ENCODE peak calls at places on chromosomes 2 and 18, in six cellular contexts. One of them, this sample, is unnamed.
A peak's percentile ranks its signal among the peaks of the same experiment; 100 is the strongest.

GRCh38 chr2:222424729-222425671 is 657 bp downstream of the SGPP2 start:
- DNase-seq in MM.1S: peak; percentile 14
- DNase-seq in Calu3: peak; percentile 46
- DNase-seq in occipital lobe: peak; percentile 33
- DNase-seq in ELR: no peak
- DNase-seq in activated CD4-positive, alpha-beta T cell treated with anti-CD3 and anti-CD28 coated beads, Interleukin-2, amount 10 ng/mL, durations not matched to agents 24 days and 14 days: peak; percentile 76
- DNase-seq in this sample: no peak

GRCh38 chr2:239328306-239329191 is 72.3 kb downstream of the HDAC4 start:
- DNase-seq in MM.1S: no peak
- DNase-seq in Calu3: no peak
- DNase-seq in occipital lobe: no peak
- DNase-seq in ELR: no peak
- DNase-seq in activated CD4-positive, alpha-beta T cell treated with anti-CD3 and anti-CD28 coated beads, Interleukin-2, amount 10 ng/mL, durations not matched to agents 24 days and 14 days: no peak
- DNase-seq in this sample: no peak

GRCh38 chr2:241223211-241224067 is 35.0 kb downstream of the ANO7 start:
- DNase-seq in MM.1S: no peak
- DNase-seq in Calu3: no peak
- DNase-seq in occipital lobe: no peak
- DNase-seq in ELR: peak; percentile 49
- DNase-seq in activated CD4-positive, alpha-beta T cell treated with anti-CD3 and anti-CD28 coated beads, Interleukin-2, amount 10 ng/mL, durations not matched to agents 24 days and 14 days: no peak
- DNase-seq in this sample: no peak

GRCh38 chr2:138058427-138058826 is 94.2 kb downstream of the HNMT start:
- DNase-seq in MM.1S: no peak
- DNase-seq in Calu3: no peak
- DNase-seq in occipital lobe: no peak
- DNase-seq in ELR: no peak
- DNase-seq in activated CD4-positive, alpha-beta T cell treated with anti-CD3 and anti-CD28 coated beads, Interleukin-2, amount 10 ng/mL, durations not matched to agents 24 days and 14 days: no peak
- DNase-seq in this sample: no peak

GRCh38 chr2:127901339-127902072 is 15.8 kb upstream of the AMMECR1L start:
- DNase-seq in MM.1S: no peak
- DNase-seq in Calu3: no peak
- DNase-seq in occipital lobe: no peak
- DNase-seq in ELR: no peak
- DNase-seq in activated CD4-positive, alpha-beta T cell treated with anti-CD3 and anti-CD28 coated beads, Interleukin-2, amount 10 ng/mL, durations not matched to agents 24 days and 14 days: no peak
- DNase-seq in this sample: no peak

GRCh38 chr2:134773372-134774073 is 54.7 kb upstream of the TMEM163 start:
- DNase-seq in MM.1S: peak; percentile 42
- DNase-seq in Calu3: no peak
- DNase-seq in occipital lobe: no peak
- DNase-seq in ELR: no peak
- DNase-seq in activated CD4-positive, alpha-beta T cell treated with anti-CD3 and anti-CD28 coated beads, Interleukin-2, amount 10 ng/mL, durations not matched to agents 24 days and 14 days: no peak
- DNase-seq in this sample: no peak

GRCh38 chr2:179486969-179487752 is 222.5 kb upstream of the SESTD1 start:
- DNase-seq in MM.1S: no peak
- DNase-seq in Calu3: no peak
- DNase-seq in occipital lobe: no peak
- DNase-seq in ELR: no peak
- DNase-seq in activated CD4-positive, alpha-beta T cell treated with anti-CD3 and anti-CD28 coated beads, Interleukin-2, amount 10 ng/mL, durations not matched to agents 24 days and 14 days: no peak
- DNase-seq in this sample: no peak

GRCh38 chr2:101406867-101407266 is 19.6 kb upstream of the CREG2 start:
- DNase-seq in MM.1S: no peak
- DNase-seq in Calu3: no peak
- DNase-seq in occipital lobe: no peak
- DNase-seq in ELR: peak; percentile 90
- DNase-seq in activated CD4-positive, alpha-beta T cell treated with anti-CD3 and anti-CD28 coated beads, Interleukin-2, amount 10 ng/mL, durations not matched to agents 24 days and 14 days: no peak
- DNase-seq in this sample: no peak

GRCh38 chr2:162073776-162074578 is at the start of gene DPP4:
- DNase-seq in MM.1S: peak; percentile 50
- DNase-seq in Calu3: peak; percentile 71
- DNase-seq in occipital lobe: no peak
- DNase-seq in ELR: peak; percentile 70
- DNase-seq in activated CD4-positive, alpha-beta T cell treated with anti-CD3 and anti-CD28 coated beads, Interleukin-2, amount 10 ng/mL, durations not matched to agents 24 days and 14 days: peak; percentile 89
- DNase-seq in this sample: no peak

GRCh38 chr2:24762518-24762917 is 30.7 kb downstream of the PTRHD1 start:
- DNase-seq in MM.1S: no peak
- DNase-seq in Calu3: no peak
- DNase-seq in occipital lobe: no peak
- DNase-seq in ELR: no peak
- DNase-seq in activated CD4-positive, alpha-beta T cell treated with anti-CD3 and anti-CD28 coated beads, Interleukin-2, amount 10 ng/mL, durations not matched to agents 24 days and 14 days: no peak
- DNase-seq in this sample: no peak

GRCh38 chr2:195961873-195962272 is 106.8 kb downstream of the DNAH7 start:
- DNase-seq in MM.1S: peak; percentile 66
- DNase-seq in Calu3: no peak
- DNase-seq in occipital lobe: no peak
- DNase-seq in ELR: no peak
- DNase-seq in activated CD4-positive, alpha-beta T cell treated with anti-CD3 and anti-CD28 coated beads, Interleukin-2, amount 10 ng/mL, durations not matched to agents 24 days and 14 days: no peak
- DNase-seq in this sample: no peak

GRCh38 chr2:127096718-127097470 is 10.1 kb downstream of the BIN1 start:
- DNase-seq in MM.1S: no peak
- DNase-seq in Calu3: no peak
- DNase-seq in occipital lobe: no peak
- DNase-seq in ELR: no peak
- DNase-seq in activated CD4-positive, alpha-beta T cell treated with anti-CD3 and anti-CD28 coated beads, Interleukin-2, amount 10 ng/mL, durations not matched to agents 24 days and 14 days: no peak
- DNase-seq in this sample: no peak

GRCh38 chr18:40852406-40852805 is 1102.6 kb upstream of the PIK3C3 start:
- DNase-seq in MM.1S: no peak
- DNase-seq in Calu3: no peak
- DNase-seq in occipital lobe: no peak
- DNase-seq in ELR: peak; percentile 21
- DNase-seq in activated CD4-positive, alpha-beta T cell treated with anti-CD3 and anti-CD28 coated beads, Interleukin-2, amount 10 ng/mL, durations not matched to agents 24 days and 14 days: no peak
- DNase-seq in this sample: no peak

GRCh38 chr2:30336978-30337841 is 105.9 kb downstream of the LBH start:
- DNase-seq in MM.1S: peak; percentile 94
- DNase-seq in Calu3: no peak
- DNase-seq in occipital lobe: no peak
- DNase-seq in ELR: no peak
- DNase-seq in activated CD4-positive, alpha-beta T cell treated with anti-CD3 and anti-CD28 coated beads, Interleukin-2, amount 10 ng/mL, durations not matched to agents 24 days and 14 days: peak; percentile 89
- DNase-seq in this sample: peak; percentile 64

GRCh38 chr18:60232541-60232940 is 140.0 kb downstream of the MC4R start:
- DNase-seq in MM.1S: no peak
- DNase-seq in Calu3: peak; percentile 3
- DNase-seq in occipital lobe: no peak
- DNase-seq in ELR: peak; percentile 78
- DNase-seq in activated CD4-positive, alpha-beta T cell treated with anti-CD3 and anti-CD28 coated beads, Interleukin-2, amount 10 ng/mL, durations not matched to agents 24 days and 14 days: no peak
- DNase-seq in this sample: no peak

GRCh38 chr2:101770672-101771071 is 73.2 kb downstream of the MAP4K4 start:
- DNase-seq in MM.1S: peak; percentile 43
- DNase-seq in Calu3: peak; percentile 51
- DNase-seq in occipital lobe: no peak
- DNase-seq in ELR: peak; percentile 73
- DNase-seq in activated CD4-positive, alpha-beta T cell treated with anti-CD3 and anti-CD28 coated beads, Interleukin-2, amount 10 ng/mL, durations not matched to agents 24 days and 14 days: no peak
- DNase-seq in this sample: peak; percentile 75

GRCh38 chr2:188773075-188773474 is 201.1 kb upstream of the COL3A1 start:
- DNase-seq in MM.1S: no peak
- DNase-seq in Calu3: no peak
- DNase-seq in occipital lobe: no peak
- DNase-seq in ELR: peak; percentile 52
- DNase-seq in activated CD4-positive, alpha-beta T cell treated with anti-CD3 and anti-CD28 coated beads, Interleukin-2, amount 10 ng/mL, durations not matched to agents 24 days and 14 days: no peak
- DNase-seq in this sample: no peak

GRCh38 chr18:11259421-11259820 is 110.1 kb upstream of the PIEZO2 start:
- DNase-seq in MM.1S: no peak
- DNase-seq in Calu3: no peak
- DNase-seq in occipital lobe: no peak
- DNase-seq in ELR: peak; percentile 8
- DNase-seq in activated CD4-positive, alpha-beta T cell treated with anti-CD3 and anti-CD28 coated beads, Interleukin-2, amount 10 ng/mL, durations not matched to agents 24 days and 14 days: no peak
- DNase-seq in this sample: no peak

GRCh38 chr2:170974304-170974993 is 45.4 kb downstream of the GORASP2 start:
- DNase-seq in MM.1S: peak; percentile 3
- DNase-seq in Calu3: peak; percentile 41
- DNase-seq in occipital lobe: peak; percentile 5
- DNase-seq in ELR: peak; percentile 43
- DNase-seq in activated CD4-positive, alpha-beta T cell treated with anti-CD3 and anti-CD28 coated beads, Interleukin-2, amount 10 ng/mL, durations not matched to agents 24 days and 14 days: no peak
- DNase-seq in this sample: no peak

GRCh38 chr2:178187861-178188260 is 6.5 kb upstream of the OSBPL6 start:
- DNase-seq in MM.1S: no peak
- DNase-seq in Calu3: no peak
- DNase-seq in occipital lobe: no peak
- DNase-seq in ELR: no peak
- DNase-seq in activated CD4-positive, alpha-beta T cell treated with anti-CD3 and anti-CD28 coated beads, Interleukin-2, amount 10 ng/mL, durations not matched to agents 24 days and 14 days: no peak
- DNase-seq in this sample: no peak

GRCh38 chr2:25699206-25699605 is 25.8 kb upstream of the DTNB start:
- DNase-seq in MM.1S: no peak
- DNase-seq in Calu3: no peak
- DNase-seq in occipital lobe: no peak
- DNase-seq in ELR: no peak
- DNase-seq in activated CD4-positive, alpha-beta T cell treated with anti-CD3 and anti-CD28 coated beads, Interleukin-2, amount 10 ng/mL, durations not matched to agents 24 days and 14 days: no peak
- DNase-seq in this sample: no peak

GRCh38 chr2:102020596-102021170 is 28.9 kb downstream of the IL1R2 start:
- DNase-seq in MM.1S: peak; percentile 67
- DNase-seq in Calu3: peak; percentile 90
- DNase-seq in occipital lobe: peak; percentile 68
- DNase-seq in ELR: peak; percentile 86
- DNase-seq in activated CD4-positive, alpha-beta T cell treated with anti-CD3 and anti-CD28 coated beads, Interleukin-2, amount 10 ng/mL, durations not matched to agents 24 days and 14 days: peak; percentile 95
- DNase-seq in this sample: peak; percentile 86

GRCh38 chr2:159072795-159073194 is 104.4 kb downstream of the TANC1 start:
- DNase-seq in MM.1S: no peak
- DNase-seq in Calu3: no peak
- DNase-seq in occipital lobe: no peak
- DNase-seq in ELR: peak; percentile 49
- DNase-seq in activated CD4-positive, alpha-beta T cell treated with anti-CD3 and anti-CD28 coated beads, Interleukin-2, amount 10 ng/mL, durations not matched to agents 24 days and 14 days: no peak
- DNase-seq in this sample: no peak

GRCh38 chr2:100959225-100959880 is 42.7 kb upstream of the RPL31 start:
- DNase-seq in MM.1S: peak; percentile 75
- DNase-seq in Calu3: no peak
- DNase-seq in occipital lobe: no peak
- DNase-seq in ELR: peak; percentile 65
- DNase-seq in activated CD4-positive, alpha-beta T cell treated with anti-CD3 and anti-CD28 coated beads, Interleukin-2, amount 10 ng/mL, durations not matched to agents 24 days and 14 days: no peak
- DNase-seq in this sample: no peak

GRCh38 chr2:55916473-55917049 is 7.0 kb downstream of the EFEMP1 start:
- DNase-seq in MM.1S: no peak
- DNase-seq in Calu3: no peak
- DNase-seq in occipital lobe: no peak
- DNase-seq in ELR: no peak
- DNase-seq in activated CD4-positive, alpha-beta T cell treated with anti-CD3 and anti-CD28 coated beads, Interleukin-2, amount 10 ng/mL, durations not matched to agents 24 days and 14 days: no peak
- DNase-seq in this sample: no peak

GRCh38 chr18:741931-742512 is 29.6 kb upstream of the ENOSF1 start:
- DNase-seq in MM.1S: peak; percentile 67
- DNase-seq in Calu3: no peak
- DNase-seq in occipital lobe: no peak
- DNase-seq in ELR: peak; percentile 62
- DNase-seq in activated CD4-positive, alpha-beta T cell treated with anti-CD3 and anti-CD28 coated beads, Interleukin-2, amount 10 ng/mL, durations not matched to agents 24 days and 14 days: peak; percentile 67
- DNase-seq in this sample: peak; percentile 71

GRCh38 chr2:144890828-144891227 is 370.9 kb upstream of the ZEB2 start:
- DNase-seq in MM.1S: peak; percentile 15
- DNase-seq in Calu3: no peak
- DNase-seq in occipital lobe: no peak
- DNase-seq in ELR: peak; percentile 57
- DNase-seq in activated CD4-positive, alpha-beta T cell treated with anti-CD3 and anti-CD28 coated beads, Interleukin-2, amount 10 ng/mL, durations not matched to agents 24 days and 14 days: no peak
- DNase-seq in this sample: peak; percentile 81

GRCh38 chr2:88738271-88738670 is 46.8 kb downstream of the RPIA start:
- DNase-seq in MM.1S: no peak
- DNase-seq in Calu3: no peak
- DNase-seq in occipital lobe: no peak
- DNase-seq in ELR: peak; percentile 60
- DNase-seq in activated CD4-positive, alpha-beta T cell treated with anti-CD3 and anti-CD28 coated beads, Interleukin-2, amount 10 ng/mL, durations not matched to agents 24 days and 14 days: no peak
- DNase-seq in this sample: no peak

GRCh38 chr2:26432363-26432762 is 30.6 kb downstream of the DRC1 start:
- DNase-seq in MM.1S: no peak
- DNase-seq in Calu3: no peak
- DNase-seq in occipital lobe: no peak
- DNase-seq in ELR: no peak
- DNase-seq in activated CD4-positive, alpha-beta T cell treated with anti-CD3 and anti-CD28 coated beads, Interleukin-2, amount 10 ng/mL, durations not matched to agents 24 days and 14 days: no peak
- DNase-seq in this sample: no peak

GRCh38 chr18:23133860-23134779 is 1.2 kb upstream of the CABLES1 start:
- DNase-seq in MM.1S: peak; percentile 96
- DNase-seq in Calu3: peak; percentile 83
- DNase-seq in occipital lobe: no peak
- DNase-seq in ELR: no peak
- DNase-seq in activated CD4-positive, alpha-beta T cell treated with anti-CD3 and anti-CD28 coated beads, Interleukin-2, amount 10 ng/mL, durations not matched to agents 24 days and 14 days: peak; percentile 79
- DNase-seq in this sample: no peak

GRCh38 chr2:222878877-222879601 is 18.2 kb downstream of the ACSL3 start:
- DNase-seq in MM.1S: no peak
- DNase-seq in Calu3: peak; percentile 28
- DNase-seq in occipital lobe: no peak
- DNase-seq in ELR: peak; percentile 94
- DNase-seq in activated CD4-positive, alpha-beta T cell treated with anti-CD3 and anti-CD28 coated beads, Interleukin-2, amount 10 ng/mL, durations not matched to agents 24 days and 14 days: no peak
- DNase-seq in this sample: no peak

GRCh38 chr18:50060822-50061221 is 134.1 kb downstream of the MYO5B start:
- DNase-seq in MM.1S: no peak
- DNase-seq in Calu3: no peak
- DNase-seq in occipital lobe: no peak
- DNase-seq in ELR: no peak
- DNase-seq in activated CD4-positive, alpha-beta T cell treated with anti-CD3 and anti-CD28 coated beads, Interleukin-2, amount 10 ng/mL, durations not matched to agents 24 days and 14 days: no peak
- DNase-seq in this sample: no peak

This sample was measured in Karpas-422.